ENCODE peak calls at places on chromosomes 7 and 10, in eight cellular contexts. U is epithelial cell of proximal tubule, A is lower lobe of right lung, V is foreskin fibroblast, Y is fibroblast of villous mesenchyme, L is AG04449, Q is astrocyte, B is neural crest cell. M is an unnamed sample.

GRCh38 chr7:19145429-19146201 is 394 bp upstream of the FERD3L start:
- DNase-seq in U (no peak), A (no peak), V (no peak), Y (no peak), L (no peak), Q (no peak), B (peak; percentile 1), M (no peak)

GRCh38 chr10:4557469-4557868 is 268.5 kb upstream of the AKR1E2 start:
- DNase-seq in U (no peak), A (no peak), V (no peak), Y (no peak), L (no peak), Q (no peak), B (no peak), M (no peak)

GRCh38 chr7:70785427-70785826 is 346.5 kb upstream of the GALNT17 start:
- DNase-seq in U (no peak), A (no peak), V (no peak), Y (no peak), L (no peak), Q (no peak), B (no peak), M (no peak)

GRCh38 chr7:35849158-35849831 is 48.4 kb downstream of the SEPTIN7 start:
- DNase-seq in U (no peak), A (no peak), V (no peak), Y (no peak), L (no peak), Q (peak; percentile 58), B (no peak), M (no peak)

GRCh38 chr7:44157116-44158059 is 16.3 kb upstream of the MYL7 start:
- DNase-seq in U (no peak), A (no peak), V (no peak), Y (no peak), L (no peak), Q (no peak), B (no peak), M (no peak)

GRCh38 chr7:131042269-131043160 is 285.2 kb upstream of the MKLN1 start:
- DNase-seq in U (no peak), A (no peak), V (no peak), Y (peak; percentile 28), L (no peak), Q (no peak), B (no peak), M (no peak)

GRCh38 chr10:458466-458865 is 231.0 kb downstream of the DIP2C start:
- DNase-seq in U (peak; percentile 98), A (no peak), V (no peak), Y (no peak), L (no peak), Q (no peak), B (no peak), M (no peak)

GRCh38 chr7:77474756-77475155 is 58.6 kb upstream of the GSAP start:
- DNase-seq in U (no peak), A (no peak), V (no peak), Y (no peak), L (no peak), Q (no peak), B (no peak), M (no peak)

GRCh38 chr7:13179011-13179574 is 491.7 kb downstream of the ARL4A start:
- DNase-seq in U (no peak), A (no peak), V (no peak), Y (no peak), L (no peak), Q (no peak), B (no peak), M (no peak)

GRCh38 chr7:36506820-36507219 is 117.2 kb downstream of the ANLN start:
- DNase-seq in U (peak; percentile 33), A (no peak), V (no peak), Y (peak; percentile 30), L (no peak), Q (peak; percentile 44), B (no peak), M (no peak)

GRCh38 chr10:8460626-8461025 is 406.1 kb downstream of the GATA3 start:
- DNase-seq in U (no peak), A (no peak), V (no peak), Y (no peak), L (no peak), Q (peak; percentile 15), B (no peak), M (no peak)

GRCh38 chr7:2321020-2321419 is 6.8 kb upstream of the SNX8 start:
- DNase-seq in U (no peak), A (no peak), V (no peak), Y (peak; percentile 36), L (no peak), Q (no peak), B (no peak), M (no peak)

GRCh38 chr10:14971867-14972448 is 12.8 kb downstream of the MEIG1 start:
- DNase-seq in U (no peak), A (no peak), V (no peak), Y (peak; percentile 34), L (no peak), Q (no peak), B (peak; percentile 26), M (no peak)

GRCh38 chr10:32419615-32420014 is 26.3 kb upstream of the CCDC7 start:
- DNase-seq in U (no peak), A (no peak), V (no peak), Y (peak; percentile 53), L (no peak), Q (no peak), B (no peak), M (no peak)

GRCh38 chr7:582081-582835 is 62.6 kb upstream of the PDGFA start:
- DNase-seq in U (no peak), A (peak; percentile 39), V (no peak), Y (no peak), L (no peak), Q (no peak), B (no peak), M (no peak)

GRCh38 chr10:94307046-94307615 is 55.6 kb downstream of the NOC3L start:
- DNase-seq in U (no peak), A (no peak), V (no peak), Y (no peak), L (no peak), Q (peak; percentile 16), B (no peak), M (no peak)

DNA sequence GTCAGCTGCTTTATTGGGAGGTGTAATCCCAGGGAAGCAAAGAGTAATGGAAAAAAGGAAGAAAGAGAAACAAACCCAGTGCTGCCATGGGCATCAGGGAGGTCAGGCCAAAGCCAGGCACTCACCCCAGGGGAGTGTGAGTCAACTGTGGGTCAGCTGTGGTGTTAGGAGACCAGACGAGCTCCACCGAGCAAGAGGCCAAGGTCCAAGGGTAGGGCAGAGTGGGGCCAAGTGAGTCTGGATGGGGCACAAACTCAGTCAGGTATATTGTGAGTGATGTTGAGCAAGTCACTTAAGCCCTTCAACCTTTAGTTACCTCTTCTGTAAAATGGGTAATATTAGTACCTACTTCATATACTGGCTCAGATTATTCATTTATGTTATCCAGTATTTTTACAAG is 30.4 kb upstream of the CDK13 start:
- DNase-seq in U (no peak), A (no peak), V (no peak), Y (no peak), L (no peak), Q (no peak), B (no peak), M (no peak)
- TF ChIP-seq CTCF in U (no peak), A (no peak), V (no peak), Y (no peak), L (no peak), Q (no peak), B (no peak), M (no peak)

DNA sequence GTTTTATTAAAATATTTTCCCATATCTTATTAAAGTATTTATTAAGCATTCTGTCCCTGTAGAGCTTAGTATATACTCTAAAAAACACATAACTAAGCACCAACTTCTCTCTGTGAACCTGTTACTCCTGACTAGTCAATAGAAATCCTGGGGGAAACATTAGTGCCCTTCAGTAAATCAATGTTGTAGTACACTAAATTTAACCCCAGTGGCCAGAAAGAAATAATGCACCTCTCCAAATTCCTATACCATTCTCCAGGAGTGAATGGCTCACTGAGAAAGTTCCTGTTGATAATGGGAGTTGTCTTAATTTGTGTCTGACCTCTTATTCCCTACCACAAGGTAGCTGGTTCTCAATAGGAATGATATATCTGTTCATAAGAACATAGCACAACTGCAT is 188.2 kb downstream of the SEMA3D start:
- DNase-seq in U (no peak), A (no peak), V (no peak), Y (no peak), L (no peak), Q (no peak), B (no peak), M (no peak)
- TF ChIP-seq CTCF in U (no peak), A (no peak), V (no peak), Y (no peak), L (no peak), Q (no peak), B (peak; percentile 30), M (no peak)

GRCh38 chr10:28738200-28738599 is 60.9 kb downstream of the BAMBI start:
- DNase-seq in U (no peak), A (no peak), V (no peak), Y (no peak), L (no peak), Q (no peak), B (no peak), M (no peak)
- TF ChIP-seq CTCF in U (peak; percentile 30), A (peak; percentile 14), V (no peak), Y (no peak), L (no peak), Q (no peak), B (peak; percentile 20), M (no peak)

DNA sequence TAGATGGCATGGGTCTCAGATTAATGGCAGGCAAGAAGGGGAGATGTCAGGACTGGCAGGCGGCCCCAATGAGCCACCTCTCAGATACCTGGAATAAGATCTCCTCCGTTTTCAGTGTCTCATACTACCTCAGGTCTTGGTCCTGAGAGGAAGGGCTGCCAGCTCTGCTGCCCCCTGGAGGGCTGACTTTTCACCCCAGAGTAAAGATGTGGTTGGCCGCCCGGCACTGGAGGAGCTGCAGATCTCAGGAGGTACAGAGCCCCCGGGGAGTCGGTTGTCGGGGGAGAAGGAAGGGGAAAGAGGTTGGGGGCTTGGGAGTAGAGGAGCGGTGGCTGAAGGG is 642 bp upstream of the COL13A1 start:
- DNase-seq in U (no peak), A (peak; percentile 57), V (peak; percentile 34), Y (peak; percentile 52), L (no peak), Q (no peak), B (peak; percentile 71), M (no peak)
- TF ChIP-seq CTCF in U (peak; percentile 73), A (peak; percentile 48), V (peak; percentile 56), Y (peak; percentile 60), L (peak; percentile 79), Q (peak; percentile 43), B (peak; percentile 65), M (no peak)

GRCh38 chr10:13961096-13961495 is 369.6 kb downstream of the FRMD4A start:
- DNase-seq in U (peak; percentile 59), A (no peak), V (peak; percentile 93), Y (peak; percentile 90), L (peak; percentile 91), Q (peak; percentile 99), B (no peak), M (no peak)
- TF ChIP-seq CTCF in U (no peak), A (no peak), V (no peak), Y (no peak), L (no peak), Q (no peak), B (no peak), M (no peak)

DNA sequence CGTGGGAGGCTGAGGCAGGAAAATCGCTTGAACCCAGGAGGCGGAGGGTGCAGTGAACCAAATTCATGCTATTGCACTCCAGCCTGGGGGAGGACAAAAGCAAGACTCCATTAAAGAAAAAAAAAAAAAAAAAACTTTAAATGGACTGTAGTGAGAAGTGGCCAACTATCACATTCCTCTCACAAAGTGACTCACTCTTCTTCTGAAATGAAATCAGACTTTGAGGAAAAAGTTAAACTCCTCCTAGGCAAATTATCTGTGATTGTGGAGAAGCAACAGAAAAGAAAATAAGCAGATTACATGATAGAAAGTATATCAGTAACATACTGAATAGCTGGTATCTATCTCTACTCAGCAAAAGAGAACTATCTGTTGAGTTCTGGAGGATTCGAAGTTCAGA is 234.3 kb upstream of the PHF14 start:
- DNase-seq in U (no peak), A (no peak), V (no peak), Y (no peak), L (no peak), Q (no peak), B (no peak), M (no peak)
- TF ChIP-seq CTCF in U (no peak), A (no peak), V (no peak), Y (no peak), L (no peak), Q (no peak), B (no peak), M (no peak)

M was measured in CD14-positive monocyte.